ENCODE peak calls at places on chromosomes 13 and 19, in four cellular contexts. O is A549, G is H9, J is omental fat pad. H is an unnamed sample.

GRCh38 chr19:57570707-57571106 is 8.0 kb downstream of the ZNF416 start:
- DNase-seq in G (no peak), O (no peak), J (no peak), H (no peak)

GRCh38 chr19:36420961-36421748 is 2.7 kb upstream of the ZFP82 start:
- DNase-seq in J (no peak), G (peak; percentile 31), O (no peak), H (peak; percentile 41)

GRCh38 chr13:24196593-24197197 is 36.2 kb downstream of the SPATA13 start:
- DNase-seq in J (no peak), G (no peak), O (no peak), H (no peak)

GRCh38 chr13:65966991-65967451 is 1263.1 kb downstream of the PCDH9 start:
- DNase-seq in O (peak; percentile 66), G (peak; percentile 48), J (no peak), H (no peak)

GRCh38 chr19:16315825-16316505 is 8.7 kb upstream of the KLF2 start:
- DNase-seq in G (no peak), O (no peak), J (no peak), H (no peak)

GRCh38 chr13:66216723-66217122 is 1013.4 kb downstream of the PCDH9 start:
- DNase-seq in J (no peak), G (no peak), O (no peak), H (no peak)

GRCh38 chr19:55649579-55650557 is 1.9 kb downstream of the CCDC106 start:
- DNase-seq in O (no peak), G (no peak), J (no peak), H (no peak)

GRCh38 chr13:27926644-27927434 is 7.0 kb downstream of the PDX1 start:
- DNase-seq in G (peak; percentile 60), O (no peak), J (no peak), H (no peak)

GRCh38 chr19:50327461-50328256 is 1.5 kb downstream of the KCNC3 start:
- DNase-seq in G (no peak), J (no peak), O (no peak), H (no peak)

DNA sequence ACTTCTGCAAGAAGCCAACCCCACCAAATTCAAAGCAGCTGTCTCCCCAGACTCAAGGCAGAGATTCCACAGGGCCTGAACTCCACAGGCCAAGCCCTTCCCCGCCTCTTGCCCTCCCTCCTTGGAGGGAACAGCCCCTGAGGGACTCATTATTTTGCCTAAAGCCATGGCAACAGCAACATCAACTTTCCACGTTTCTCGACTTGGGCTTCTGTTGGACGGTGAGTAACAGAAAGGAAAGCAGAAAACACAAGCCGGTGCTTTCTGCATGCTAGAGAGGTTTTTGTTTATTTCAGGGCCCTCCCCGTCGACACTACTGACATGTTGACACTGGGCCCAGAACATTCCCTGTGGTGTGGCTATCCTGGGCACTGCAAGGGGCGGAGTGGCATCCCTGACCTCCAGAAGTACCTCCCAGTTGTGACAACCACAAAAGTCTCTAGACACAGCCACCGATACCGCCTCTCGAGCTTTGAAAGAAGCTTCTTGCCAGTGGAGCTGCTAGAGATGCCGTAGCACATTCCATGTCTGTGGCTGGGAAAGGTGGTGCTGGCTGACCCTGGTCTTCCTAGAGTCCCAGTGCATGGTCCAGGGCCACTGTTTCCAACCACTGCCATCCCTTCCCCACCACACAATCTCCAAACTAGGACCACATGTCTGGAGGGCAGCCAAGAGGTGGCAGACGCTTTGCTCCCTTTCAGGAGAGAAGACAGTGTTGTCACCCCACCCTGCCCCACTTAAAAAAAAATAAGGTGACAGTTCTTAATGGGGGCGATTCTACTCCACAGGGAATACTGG is 12.8 kb downstream of the CAPS start:
- DNase-seq in O (no peak), J (no peak), G (no peak), H (no peak)
- TF ChIP-seq CTCF in O (no peak), J (no peak), G (no peak), H (no peak)

GRCh38 chr13:111153279-111153976 is 38.3 kb downstream of the ARHGEF7 start:
- DNase-seq in J (peak; percentile 79), O (peak; percentile 90), G (peak; percentile 95), H (peak; percentile 94)

GRCh38 chr13:111156421-111156820 is 41.3 kb downstream of the ARHGEF7 start:
- DNase-seq in J (no peak), G (no peak), O (no peak), H (no peak)

GRCh38 chr13:111158136-111158805 is 43.2 kb downstream of the ARHGEF7 start:
- DNase-seq in J (no peak), G (no peak), O (no peak), H (no peak)

GRCh38 chr13:111152836-111153235 is 37.7 kb downstream of the ARHGEF7 start:
- DNase-seq in G (no peak), J (no peak), O (no peak), H (no peak)

DNA sequence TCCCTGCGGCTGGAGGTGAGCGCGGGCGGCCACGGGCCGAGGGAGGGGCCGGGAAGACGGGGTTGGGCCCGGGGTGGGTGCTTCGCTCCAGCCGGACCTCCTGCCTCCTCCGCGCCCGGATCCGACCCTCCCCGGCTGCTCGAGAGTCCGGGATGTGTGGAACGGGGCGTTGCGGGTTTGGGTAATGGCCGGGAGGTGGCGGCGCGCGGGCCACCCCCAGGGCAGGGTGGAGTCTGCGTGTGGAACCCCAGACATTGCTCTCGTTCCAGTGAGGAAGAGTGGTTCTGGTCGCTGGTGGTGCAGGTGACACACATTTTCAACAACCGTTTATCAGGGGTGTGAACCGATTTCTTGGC is 38.8 kb downstream of the ARHGEF7 start:
- DNase-seq in O (no peak), G (no peak), J (peak; percentile 29), H (no peak)
- TF ChIP-seq CTCF in O (no peak), G (peak; percentile 37), J (no peak), H (no peak)

GRCh38 chr19:8459095-8459494 is 14.3 kb downstream of the HNRNPM start:
- DNase-seq in O (no peak), J (no peak), G (no peak), H (no peak)

GRCh38 chr19:8456064-8456463 is 11.3 kb downstream of the HNRNPM start:
- DNase-seq in G (peak; percentile 64), J (no peak), O (peak; percentile 47), H (peak; percentile 39)

GRCh38 chr19:8458380-8458779 is 13.6 kb downstream of the HNRNPM start:
- DNase-seq in J (no peak), O (no peak), G (no peak), H (no peak)

GRCh38 chr19:8457802-8458201 is 13.0 kb downstream of the HNRNPM start:
- DNase-seq in J (no peak), G (no peak), O (no peak), H (no peak)

GRCh38 chr19:8457209-8457608 is 12.4 kb downstream of the HNRNPM start:
- DNase-seq in O (no peak), J (no peak), G (no peak), H (no peak)
- TF ChIP-seq CTCF in O (no peak), J (no peak), G (no peak), H (no peak)

DNA sequence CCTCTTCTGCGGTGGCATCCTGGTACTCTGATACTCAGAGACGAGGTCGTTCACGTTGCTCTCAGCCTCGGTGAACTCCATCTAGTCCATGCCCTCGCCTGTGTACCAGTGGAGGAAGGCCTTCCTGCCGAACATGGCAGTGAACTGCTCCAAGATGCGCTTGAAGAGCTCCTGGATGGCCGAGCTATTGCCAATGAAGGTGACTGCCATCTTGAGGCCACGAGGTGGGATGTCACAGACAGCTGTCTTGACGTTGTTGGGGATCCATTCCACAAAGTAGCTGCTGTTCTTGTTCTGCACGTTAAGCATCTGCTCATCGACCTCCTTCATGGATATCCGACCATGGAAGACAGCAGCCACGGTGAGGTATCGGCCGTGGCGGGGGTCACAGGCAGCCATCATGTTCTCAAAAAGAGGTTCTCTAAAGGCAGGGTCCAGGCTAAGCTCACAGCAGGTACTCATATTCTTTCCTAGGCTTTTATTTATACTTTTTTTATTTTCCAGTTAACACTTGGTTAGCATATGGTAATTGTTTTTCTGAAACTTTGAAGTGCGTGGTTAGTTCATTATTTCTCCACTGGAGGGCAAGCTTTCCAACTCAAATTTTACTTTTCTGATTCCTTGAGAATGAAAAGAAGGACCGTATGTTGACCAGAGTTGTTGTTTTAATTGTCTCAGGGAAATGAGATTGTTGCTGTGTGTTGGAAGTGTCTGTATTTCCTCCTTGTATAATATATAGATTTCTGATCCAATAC is 72.4 kb upstream of the RGCC start:
- DNase-seq in J (no peak), G (no peak), O (peak; percentile 2), H (no peak)
- TF ChIP-seq CTCF in J (no peak), G (peak; percentile 59), O (peak; percentile 33), H (peak; percentile 61)

DNA sequence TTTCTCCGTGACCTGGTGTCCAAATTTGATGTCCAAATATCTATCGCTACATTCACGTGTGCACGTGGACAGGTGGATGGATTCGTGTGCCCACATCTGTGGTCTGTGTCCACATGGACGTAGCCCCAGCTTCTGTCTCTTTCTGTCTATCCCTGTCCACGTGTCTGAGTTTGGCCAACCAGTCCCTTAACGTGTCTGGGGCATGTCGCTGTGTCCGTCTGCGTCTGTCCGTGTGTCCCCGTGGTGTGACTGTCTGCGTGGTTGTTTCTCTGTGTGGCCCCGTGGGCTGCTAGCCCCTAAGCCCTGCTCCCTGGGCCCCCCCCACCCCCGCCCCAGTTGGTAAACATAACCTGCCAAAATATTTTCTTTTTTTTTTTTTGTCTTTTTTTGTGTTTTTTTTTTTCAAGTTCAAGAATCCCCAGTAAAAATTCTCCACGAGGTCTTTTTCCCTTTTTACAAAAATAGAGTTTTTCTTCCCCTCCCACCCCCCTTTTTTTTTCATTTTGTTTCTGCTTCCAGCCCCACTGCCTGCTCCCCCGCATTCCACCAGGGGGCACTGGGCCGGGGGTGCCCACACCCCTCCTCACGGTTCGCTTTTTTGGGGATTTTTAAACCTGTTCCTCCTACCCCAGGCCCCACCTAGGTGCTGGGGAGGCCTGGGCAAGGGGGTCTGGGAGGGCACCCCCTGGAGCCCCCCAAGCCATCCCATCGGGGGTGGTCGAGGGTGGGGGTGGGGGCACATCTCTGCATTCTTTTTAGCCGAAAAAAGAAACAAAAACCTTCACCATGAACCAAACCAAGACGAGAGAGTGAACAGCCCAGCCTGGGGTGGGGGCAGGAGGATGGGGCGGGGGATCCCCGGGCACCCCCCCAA is 18.3 kb downstream of the PRKCSH start:
- DNase-seq in G (no peak), J (no peak), O (no peak), H (peak; percentile 39)
- TF ChIP-seq CTCF in G (peak; percentile 78), J (no peak), O (peak; percentile 11), H (peak; percentile 65)

DNA sequence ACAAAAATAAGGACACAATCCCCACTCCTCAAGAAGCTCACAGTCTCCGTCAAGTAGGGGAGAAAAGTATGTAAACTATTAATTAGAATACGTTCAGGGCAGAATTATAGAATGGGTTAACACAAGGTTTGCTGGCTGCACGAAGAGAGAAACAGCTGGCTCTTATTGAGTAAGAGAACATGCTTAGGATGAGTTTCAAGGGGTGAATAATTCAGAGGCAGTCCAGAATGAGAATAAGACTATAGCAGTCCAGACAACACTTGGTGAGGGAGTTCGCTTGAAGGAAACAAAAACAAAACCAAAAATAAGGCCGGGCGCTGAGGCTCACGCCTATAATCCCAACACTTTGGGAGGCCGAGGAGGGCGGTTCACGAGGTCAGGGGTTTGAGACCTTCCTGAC is 61.9 kb downstream of the THSD1 start:
- DNase-seq in J (no peak), O (no peak), G (no peak), H (no peak)
- TF ChIP-seq CTCF in J (no peak), O (no peak), G (no peak), H (no peak)

GRCh38 chr13:110815471-110816204 is 99.2 kb downstream of the ANKRD10 start:
- DNase-seq in J (no peak), O (no peak), G (no peak), H (no peak)

GRCh38 chr13:110812869-110813645 is 99.6 kb downstream of the ING1 start:
- DNase-seq in J (no peak), O (no peak), G (no peak), H (no peak)

GRCh38 chr13:110811751-110812110 is 98.2 kb downstream of the ING1 start:
- DNase-seq in J (no peak), O (no peak), G (no peak), H (no peak)

GRCh38 chr13:110812111-110812868 is 98.8 kb downstream of the ING1 start:
- DNase-seq in O (no peak), G (peak; percentile 59), J (no peak), H (no peak)

GRCh38 chr13:110813646-110814624 is 100.4 kb downstream of the ING1 start:
- DNase-seq in G (no peak), J (no peak), O (peak; percentile 12), H (no peak)
- TF ChIP-seq CTCF in G (peak; percentile 33), J (no peak), O (no peak), H (no peak)